ENCODE peak calls at places on chromosomes 12 and 14, in eight cellular contexts. L is activated naive CD4-positive, alpha-beta T cell treated with Interleukin-2 at 50 U/mL for 16 hours; B is D341Med; I is C1 segment of cervical spinal cord; W is epithelial cell of proximal tubule; S is foreskin melanocyte; N is astrocyte of the spinal cord; T is amygdala. M is an unnamed sample.

GRCh38 chr12:12714276-12715001 is 2.7 kb upstream of the CDKN1B start:
- DNase-seq in L (peak), B (no peak), I (peak), W (no peak), S (peak), N (peak), T (no peak), M (no peak)

GRCh38 chr12:126899926-126900792 is 1366.8 kb upstream of the TMEM132C start:
- DNase-seq in L (no peak), B (no peak), I (no peak), W (no peak), S (no peak), N (no peak), T (no peak), M (no peak)

GRCh38 chr12:96501908-96502307 is 12.5 kb downstream of the CFAP54 start:
- DNase-seq in L (no peak), B (no peak), I (no peak), W (no peak), S (no peak), N (no peak), T (no peak), M (no peak)

GRCh38 chr12:22670762-22671161 is 45.8 kb downstream of the ETNK1 start:
- DNase-seq in L (no peak), B (no peak), I (no peak), W (no peak), S (no peak), N (peak), T (no peak), M (no peak)

GRCh38 chr14:71680733-71681387 is 251.4 kb upstream of the RGS6 start:
- DNase-seq in L (no peak), B (no peak), I (no peak), W (no peak), S (no peak), N (no peak), T (no peak), M (no peak)

GRCh38 chr12:104903648-104904423 is 54.3 kb downstream of the SLC41A2 start:
- DNase-seq in L (no peak), B (no peak), I (no peak), W (no peak), S (no peak), N (peak), T (no peak), M (no peak)

GRCh38 chr14:60250318-60251035 is 1.5 kb downstream of the PPM1A start:
- DNase-seq in L (no peak), B (peak), I (no peak), W (peak), S (no peak), N (peak), T (no peak), M (peak)

GRCh38 chr14:91945776-91946305 is 1.7 kb downstream of the FBLN5 start:
- DNase-seq in L (no peak), B (no peak), I (no peak), W (no peak), S (no peak), N (no peak), T (no peak), M (no peak)

GRCh38 chr14:96631621-96632362 is 129.6 kb downstream of the PAPOLA start:
- DNase-seq in L (no peak), B (peak), I (no peak), W (no peak), S (no peak), N (no peak), T (no peak), M (no peak)

GRCh38 chr12:104703372-104703771 is 246.6 kb downstream of the CHST11 start:
- DNase-seq in L (no peak), B (no peak), I (no peak), W (no peak), S (no peak), N (no peak), T (no peak), M (no peak)

GRCh38 chr12:123384994-123385376 is 1.1 kb downstream of the KMT5A start:
- DNase-seq in L (no peak), B (no peak), I (no peak), W (no peak), S (no peak), N (peak), T (no peak), M (no peak)

GRCh38 chr14:70013269-70013873 is 134.2 kb downstream of the SMOC1 start:
- DNase-seq in L (no peak), B (peak), I (no peak), W (no peak), S (no peak), N (no peak), T (no peak), M (no peak)

GRCh38 chr14:25118671-25119070 is 68.7 kb upstream of the STXBP6 start:
- DNase-seq in L (no peak), B (no peak), I (no peak), W (no peak), S (no peak), N (no peak), T (no peak), M (no peak)

GRCh38 chr14:75439989-75440388 is 12.2 kb downstream of the JDP2 start:
- DNase-seq in L (no peak), B (no peak), I (no peak), W (no peak), S (no peak), N (no peak), T (no peak), M (no peak)

GRCh38 chr14:60573943-60574496 is 65.1 kb downstream of the SIX6 start:
- DNase-seq in L (no peak), B (no peak), I (no peak), W (no peak), S (no peak), N (no peak), T (no peak), M (no peak)

GRCh38 chr12:56990648-56991318 is 15.6 kb downstream of the ZBTB39 start:
- DNase-seq in L (no peak), B (no peak), I (no peak), W (no peak), S (no peak), N (no peak), T (no peak), M (no peak)

GRCh38 chr12:96434107-96434506 is 33.9 kb upstream of the CDK17 start:
- DNase-seq in L (peak), B (no peak), I (no peak), W (no peak), S (peak), N (peak), T (no peak), M (no peak)

GRCh38 chr14:41548666-41549065 is 58.0 kb upstream of the LRFN5 start:
- DNase-seq in L (no peak), B (no peak), I (no peak), W (no peak), S (no peak), N (peak), T (no peak), M (no peak)

GRCh38 chr12:87982208-87982607 is 47.0 kb downstream of the C12orf50 start:
- DNase-seq in L (no peak), B (no peak), I (no peak), W (no peak), S (no peak), N (peak), T (no peak), M (no peak)

GRCh38 chr14:87497301-87497700 is 495.7 kb downstream of the GALC start:
- DNase-seq in L (no peak), B (no peak), I (no peak), W (no peak), S (no peak), N (no peak), T (no peak), M (no peak)

GRCh38 chr12:95763809-95764253 is 26.7 kb downstream of the NTN4 start:
- DNase-seq in L (no peak), B (no peak), I (no peak), W (no peak), S (no peak), N (peak), T (no peak), M (peak)

GRCh38 chr12:120839503-120839902 is 64.7 kb downstream of the SPPL3 start:
- DNase-seq in L (no peak), B (no peak), I (no peak), W (no peak), S (no peak), N (no peak), T (no peak), M (no peak)

GRCh38 chr12:53289891-53290290 is 5.5 kb upstream of the PFDN5 start:
- DNase-seq in L (no peak), B (no peak), I (no peak), W (no peak), S (no peak), N (no peak), T (no peak), M (no peak)

GRCh38 chr12:13379531-13379930 is 183.0 kb downstream of the EMP1 start:
- DNase-seq in L (no peak), B (no peak), I (no peak), W (no peak), S (no peak), N (no peak), T (no peak), M (no peak)

GRCh38 chr14:28656704-28657255 is 109.8 kb upstream of the FOXG1 start:
- DNase-seq in L (no peak), B (no peak), I (no peak), W (no peak), S (no peak), N (no peak), T (no peak), M (no peak)

GRCh38 chr12:6262635-6263034 is 47.8 kb upstream of the PLEKHG6 start:
- DNase-seq in L (no peak), B (no peak), I (no peak), W (no peak), S (no peak), N (no peak), T (no peak), M (no peak)